ENCODE peak calls at places on chromosomes 1 and 21, in four cellular contexts. D, W, C and E are unnamed samples.

GRCh38 chr1:39124282-39124681 is 80.2 kb upstream of the MACF1 start:
- DNase-seq in D (no peak), W (no peak), C (no peak), E (no peak)

GRCh38 chr1:175520186-175520585 is 223.2 kb downstream of the TNR start:
- DNase-seq in D (no peak), W (no peak), C (no peak), E (no peak)

GRCh38 chr1:119791377-119791776 is 19.9 kb downstream of the REG4 start:
- DNase-seq in D (no peak), W (no peak), C (no peak), E (peak; percentile 17)

GRCh38 chr21:34974162-34974981 is 74.7 kb downstream of the RUNX1 start:
- DNase-seq in D (no peak), W (peak; percentile 73), C (peak; percentile 46), E (no peak)

GRCh38 chr1:203276408-203276807 is 28.9 kb upstream of the BTG2 start:
- DNase-seq in D (no peak), W (no peak), C (no peak), E (no peak)

GRCh38 chr21:25092441-25093011 is 514.8 kb downstream of the MRPL39 start:
- DNase-seq in D (no peak), W (no peak), C (no peak), E (no peak)

GRCh38 chr1:37793773-37794371 is at the start of gene MANEAL:
- DNase-seq in D (peak; percentile 84), W (no peak), C (no peak), E (no peak)

GRCh38 chr1:27643626-27644368 is 8.8 kb upstream of the FGR start:
- DNase-seq in D (peak; percentile 70), W (no peak), C (peak; percentile 55), E (peak; percentile 83)

GRCh38 chr1:110477041-110477440 is 26.1 kb downstream of the PROK1 start:
- DNase-seq in D (no peak), W (no peak), C (peak; percentile 13), E (no peak)

GRCh38 chr1:171219751-171220385 is 28.4 kb upstream of the FMO1 start:
- DNase-seq in D (no peak), W (no peak), C (no peak), E (no peak)

GRCh38 chr1:160576430-160576829 is 2.9 kb downstream of the CD84 start:
- DNase-seq in D (no peak), W (no peak), C (no peak), E (no peak)

GRCh38 chr1:46458190-46458589 is 31.4 kb upstream of the DMBX1 start:
- DNase-seq in D (no peak), W (no peak), C (no peak), E (no peak)

GRCh38 chr1:53074313-53075154 is 12.5 kb downstream of the PODN start:
- DNase-seq in D (no peak), W (no peak), C (no peak), E (no peak)

GRCh38 chr1:227753999-227754764 is 18.9 kb downstream of the SNAP47 start:
- DNase-seq in D (no peak), W (no peak), C (no peak), E (no peak)

GRCh38 chr1:169989246-169989645 is 85.2 kb downstream of the KIFAP3 start:
- DNase-seq in D (no peak), W (no peak), C (no peak), E (no peak)

GRCh38 chr21:35002879-35003722 is 46.0 kb downstream of the RUNX1 start:
- DNase-seq in D (no peak), W (no peak), C (no peak), E (no peak)

GRCh38 chr1:94022471-94023189 is 98.3 kb downstream of the ABCA4 start:
- DNase-seq in D (no peak), W (no peak), C (peak; percentile 81), E (no peak)

GRCh38 chr1:67404212-67404620 is 26.0 kb downstream of the SERBP1 start:
- DNase-seq in D (no peak), W (no peak), C (no peak), E (no peak)

GRCh38 chr1:204678721-204679455 is 6.7 kb downstream of the LRRN2 start:
- DNase-seq in D (no peak), W (no peak), C (no peak), E (no peak)

GRCh38 chr1:81760487-81761097 is 40.1 kb upstream of the ADGRL2 start:
- DNase-seq in D (no peak), W (no peak), C (no peak), E (no peak)

GRCh38 chr1:214364335-214364734 is 83.4 kb downstream of the SMYD2 start:
- DNase-seq in D (no peak), W (no peak), C (no peak), E (no peak)

GRCh38 chr21:34592120-34592561 is 22.8 kb downstream of the RCAN1 start:
- DNase-seq in D (peak; percentile 40), W (no peak), C (no peak), E (no peak)

GRCh38 chr1:12057382-12057781 is 5.7 kb upstream of the TNFRSF8 start:
- DNase-seq in D (no peak), W (no peak), C (no peak), E (no peak)

GRCh38 chr1:26409191-26409751 is 1.3 kb upstream of the LIN28A start:
- DNase-seq in D (no peak), W (no peak), C (no peak), E (no peak)

GRCh38 chr1:91160363-91161075 is 138.7 kb upstream of the ZNF644 start:
- DNase-seq in D (no peak), W (no peak), C (no peak), E (no peak)

GRCh38 chr1:8162168-8162567 is 136.1 kb upstream of the ERRFI1 start:
- DNase-seq in D (no peak), W (no peak), C (no peak), E (no peak)

GRCh38 chr1:53948291-53948690 is 2.1 kb downstream of the LRRC42 start:
- DNase-seq in D (no peak), W (no peak), C (no peak), E (no peak)

GRCh38 chr1:151165281-151165737 is 393 bp downstream of the LYSMD1 start:
- DNase-seq in D (peak; percentile 67), W (no peak), C (peak; percentile 19), E (no peak)

GRCh38 chr1:68202239-68202832 is 30.0 kb downstream of the WLS start:
- DNase-seq in D (no peak), W (no peak), C (no peak), E (no peak)

GRCh38 chr1:180672105-180672504 is 40.3 kb downstream of the XPR1 start:
- DNase-seq in D (no peak), W (no peak), C (no peak), E (no peak)

GRCh38 chr1:180670681-180671080 is 38.9 kb downstream of the XPR1 start:
- DNase-seq in D (no peak), W (no peak), C (no peak), E (no peak)

GRCh38 chr1:180675586-180675985 is 43.8 kb downstream of the XPR1 start:
- DNase-seq in D (no peak), W (no peak), C (peak; percentile 25), E (no peak)

GRCh38 chr1:180672505-180672904 is 40.7 kb downstream of the XPR1 start:
- DNase-seq in D (no peak), W (no peak), C (no peak), E (no peak)

DNA sequence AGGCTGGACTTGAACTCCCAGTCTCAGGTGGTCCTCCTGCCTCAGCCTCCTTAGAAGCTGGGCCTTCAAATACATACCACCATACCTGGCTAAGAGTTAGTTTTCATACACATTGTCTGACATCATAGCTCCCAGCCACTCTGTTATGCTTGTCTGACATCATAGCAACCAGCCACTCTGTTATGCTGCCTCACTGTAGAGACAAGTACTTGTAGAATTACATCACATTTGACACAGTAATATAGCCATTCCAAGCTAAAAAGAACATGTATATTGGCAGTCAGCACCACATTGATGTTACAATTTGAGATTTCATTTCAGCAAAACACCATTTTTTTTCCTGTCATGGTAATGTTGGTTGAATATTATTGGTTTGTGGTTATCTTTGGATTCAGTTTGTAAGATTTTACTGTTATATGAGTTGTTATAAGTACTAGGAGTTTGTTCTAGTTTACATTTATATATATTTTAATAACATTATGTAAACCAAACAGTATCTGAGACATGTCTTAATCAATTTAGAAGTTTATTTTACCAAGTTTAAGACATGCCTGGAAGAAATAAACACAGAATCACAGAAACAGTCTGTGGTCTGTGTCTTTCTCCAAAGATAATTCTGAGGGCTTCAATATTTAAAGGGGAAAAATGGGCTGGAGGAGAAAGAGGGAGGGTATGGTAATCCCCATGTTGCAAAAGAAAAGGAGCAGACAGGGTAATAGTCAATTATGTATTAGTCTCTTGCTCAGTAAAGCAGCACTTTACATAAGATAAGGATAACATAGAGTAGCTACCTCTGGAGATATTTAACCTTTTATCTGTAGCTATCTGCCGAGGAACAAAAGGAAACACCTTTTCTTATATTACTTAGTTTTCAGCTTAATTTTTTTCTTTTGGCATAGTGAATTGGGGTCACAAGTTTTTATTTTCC is 43.0 kb downstream of the XPR1 start:
- DNase-seq in D (no peak), W (no peak), C (no peak), E (no peak)
- TF ChIP-seq TAF1 in D (no peak), W (no peak), C (no peak), E (no peak)

GRCh38 chr21:45228171-45228641 is 59.5 kb downstream of the POFUT2 start:
- DNase-seq in D (no peak), W (no peak), C (peak; percentile 12), E (no peak)
- TF ChIP-seq CBX5 in D (no peak), W (no peak), C (no peak), E (no peak)

DNA sequence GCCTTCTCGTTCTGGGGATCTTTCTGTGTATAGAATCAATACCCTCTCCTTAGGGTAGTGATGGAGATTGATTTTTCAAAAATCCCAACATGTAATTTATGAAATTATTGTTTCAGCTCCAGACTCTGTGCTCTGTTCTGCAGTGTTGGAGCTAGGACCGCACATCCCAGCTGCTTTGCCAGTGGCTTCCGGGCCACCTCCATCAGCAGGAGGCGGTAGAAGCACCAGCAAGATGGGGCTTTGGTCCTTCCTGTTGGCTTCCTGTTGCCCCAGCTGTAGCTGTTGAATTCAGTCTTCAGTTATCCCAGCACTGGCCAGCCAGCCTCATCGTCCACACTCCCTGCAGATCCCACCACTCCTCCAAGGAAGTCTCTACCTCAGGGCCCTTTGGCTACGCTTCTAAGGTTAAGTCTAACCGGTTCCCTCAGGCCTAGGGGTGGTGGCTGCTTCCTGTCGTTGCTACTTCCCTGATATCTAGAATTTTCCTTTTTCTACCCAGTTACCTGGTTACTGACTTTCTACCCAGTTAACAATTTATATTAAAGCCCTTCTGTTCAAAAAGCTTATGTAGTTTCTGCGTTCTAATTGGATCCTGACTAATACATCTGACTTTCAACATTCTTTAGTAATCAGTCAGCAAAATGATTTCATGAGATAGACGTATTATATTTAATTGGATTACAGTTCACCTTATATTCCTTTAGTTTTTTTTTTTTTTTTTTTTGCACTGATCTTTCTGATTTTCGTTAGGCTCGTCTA is 24.6 kb downstream of the GALNT2 start:
- DNase-seq in D (no peak), W (no peak), C (no peak), E (no peak)
- TF ChIP-seq TAF1 in D (no peak), W (no peak), C (no peak), E (no peak)

DNA sequence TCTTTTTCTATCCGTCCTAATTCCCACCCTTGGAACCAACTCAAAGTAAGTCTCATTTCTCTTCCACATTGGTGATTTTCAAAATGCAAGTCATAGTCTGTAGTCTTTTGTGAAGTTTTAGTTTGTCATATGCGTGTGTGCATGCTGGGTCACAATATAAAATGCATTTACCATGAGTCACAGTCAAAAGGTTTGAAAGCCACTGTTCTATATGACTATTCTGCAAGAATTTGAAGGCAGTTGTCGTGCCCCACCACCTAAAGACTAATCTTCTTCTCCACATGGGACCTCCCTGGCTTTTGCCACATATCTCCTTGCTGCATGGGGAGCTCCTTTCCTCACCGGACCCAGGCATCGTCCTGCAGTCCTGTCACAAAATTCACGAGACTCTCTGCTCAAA is 1.6 kb downstream of the STPG1 start:
- DNase-seq in D (no peak), W (no peak), C (no peak), E (no peak)
- TF ChIP-seq CBX5 in D (no peak), W (no peak), C (no peak), E (no peak)